ENCODE peak calls at places on chromosome 20, in eight cellular contexts. K is astrocyte of the spinal cord, A is K562, V is right atrium auricular region, Y is A549, D is cardiac fibroblast, I is mesothelial cell of epicardium, O is PC-3. Z is an unnamed sample.

GRCh38 chr20:32004963-32005362 is 5.3 kb upstream of the CCM2L start:
- DNase-seq in O (peak), Y (no peak), I (no peak), V (no peak), D (peak), K (no peak), A (peak), Z (no peak)

GRCh38 chr20:11776687-11777086 is 141.0 kb upstream of the BTBD3 start:
- DNase-seq in K (no peak), A (no peak), O (no peak), Y (no peak), V (no peak), I (no peak), D (peak), Z (no peak)

GRCh38 chr20:63533871-63534393 is 3.2 kb downstream of the PTK6 start:
- DNase-seq in K (no peak), Y (no peak), V (no peak), A (no peak), O (no peak), D (no peak), I (peak), Z (no peak)

GRCh38 chr20:6509375-6509774 is 258.1 kb upstream of the BMP2 start:
- DNase-seq in D (no peak), K (no peak), A (no peak), O (no peak), V (no peak), I (no peak), Y (no peak), Z (no peak)

GRCh38 chr20:366042-366718 is 14.4 kb upstream of the TRIB3 start:
- DNase-seq in V (no peak), A (no peak), D (no peak), I (no peak), O (peak), Y (no peak), K (no peak), Z (no peak)

GRCh38 chr20:36311141-36311853 is 5.2 kb downstream of the DLGAP4 start:
- DNase-seq in V (no peak), D (peak), Y (no peak), A (no peak), O (no peak), K (no peak), I (no peak), Z (no peak)

GRCh38 chr20:14919473-14920157 is 582.2 kb upstream of the FLRT3 start:
- DNase-seq in Y (no peak), V (no peak), K (no peak), I (no peak), A (no peak), D (no peak), O (peak), Z (peak)

GRCh38 chr20:26209171-26209941 is 512.7 kb upstream of the ZNF337 start:
- DNase-seq in O (no peak), I (peak), K (no peak), D (peak), Y (no peak), V (no peak), A (no peak), Z (no peak)

GRCh38 chr20:37270586-37271420 is 9.2 kb upstream of the GHRH start:
- DNase-seq in K (peak), O (no peak), V (no peak), Y (no peak), A (no peak), D (peak), I (no peak), Z (no peak)

GRCh38 chr20:31860431-31861345 is 9.6 kb downstream of the DUSP15 start:
- DNase-seq in Y (no peak), I (no peak), D (peak), A (peak), K (no peak), V (no peak), O (peak), Z (no peak)

GRCh38 chr20:840858-841567 is 7.5 kb downstream of the FAM110A start:
- DNase-seq in D (no peak), I (no peak), V (no peak), O (peak), Y (peak), K (no peak), A (no peak), Z (peak)

GRCh38 chr20:59207742-59208357 is 44.2 kb downstream of the ZNF831 start:
- DNase-seq in Y (peak), A (peak), I (no peak), D (peak), K (no peak), O (peak), V (peak), Z (no peak)

GRCh38 chr20:53773792-53774371 is 180.2 kb upstream of the ZNF217 start:
- DNase-seq in Y (peak), V (no peak), I (no peak), A (no peak), O (peak), D (peak), K (peak), Z (no peak)

GRCh38 chr20:23244207-23244915 is 106.2 kb upstream of the NXT1 start:
- DNase-seq in Y (no peak), O (no peak), D (peak), A (no peak), V (peak), I (no peak), K (no peak), Z (no peak)

GRCh38 chr20:3843490-3843889 is 3.1 kb upstream of the MAVS start:
- DNase-seq in Y (peak), D (peak), V (no peak), A (peak), I (no peak), O (peak), K (peak), Z (no peak)

GRCh38 chr20:47821481-47822100 is 36.3 kb upstream of the SULF2 start:
- DNase-seq in I (no peak), D (peak), A (no peak), O (peak), Y (peak), K (no peak), V (no peak), Z (no peak)
- TF ChIP-seq CTCF in I (no peak), D (no peak), A (no peak), O (no peak), Y (no peak), K (no peak), V (no peak), Z (no peak)

GRCh38 chr20:62388839-62389600 is 2.1 kb downstream of the RPS21 start:
- DNase-seq in V (no peak), K (no peak), A (no peak), I (no peak), O (no peak), D (no peak), Y (no peak), Z (no peak)
- TF ChIP-seq CTCF in V (no peak), K (no peak), A (no peak), I (no peak), O (peak), D (no peak), Y (no peak), Z (peak)

GRCh38 chr20:38435555-38435939 is 419 bp upstream of the SNHG17 start:
- DNase-seq in I (no peak), A (no peak), Y (no peak), V (no peak), D (peak), O (peak), K (peak), Z (no peak)
- TF ChIP-seq CTCF in I (no peak), A (no peak), Y (no peak), V (no peak), D (no peak), O (no peak), K (no peak), Z (no peak)

GRCh38 chr20:24503352-24503931 is 34.0 kb downstream of the SYNDIG1 start:
- DNase-seq in O (no peak), D (peak), A (no peak), K (peak), Y (no peak), V (peak), I (no peak), Z (no peak)
- TF ChIP-seq CTCF in O (no peak), D (peak), A (no peak), K (no peak), Y (no peak), V (no peak), I (no peak), Z (no peak)

DNA sequence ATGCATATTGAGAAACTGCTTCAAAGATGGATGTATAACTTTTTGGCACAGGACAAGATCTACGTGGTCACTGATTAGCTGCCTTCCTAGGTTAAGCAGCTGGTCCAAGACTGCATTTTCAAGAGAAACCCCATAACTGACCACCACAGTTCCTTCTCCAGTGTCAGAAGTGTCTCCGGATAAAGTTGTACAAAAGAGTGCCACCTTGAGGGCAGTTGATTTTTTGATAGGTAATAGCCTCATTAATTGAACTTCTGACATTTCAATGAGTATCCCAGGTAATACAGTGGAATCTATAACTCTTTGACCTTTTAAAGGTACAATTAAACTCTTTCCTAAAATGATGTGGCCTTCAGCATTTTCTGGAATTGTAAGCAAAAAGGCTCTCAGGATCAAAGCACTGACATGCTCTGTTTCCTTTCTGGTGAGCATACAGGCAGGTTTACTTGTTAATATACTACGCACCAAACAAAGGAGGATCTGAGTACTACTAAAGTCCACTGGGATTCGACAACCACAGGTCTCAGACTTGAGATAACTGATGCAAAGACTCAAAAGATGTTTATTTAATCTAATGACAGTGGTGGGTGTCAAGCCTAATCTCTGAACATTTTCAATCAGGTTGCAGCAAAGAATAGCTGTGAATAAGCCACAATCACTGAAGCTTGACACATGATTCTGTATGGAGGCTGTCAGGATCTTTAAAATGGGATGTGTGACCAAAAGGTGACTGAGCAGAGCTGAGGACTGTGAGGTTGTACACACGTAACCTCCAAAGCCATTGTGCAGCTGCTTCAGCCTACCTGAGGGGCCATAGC is 21.2 kb downstream of the MKKS start:
- DNase-seq in A (no peak), Y (peak), O (peak), D (peak), K (peak), V (no peak), I (no peak), Z (no peak)
- TF ChIP-seq CTCF in A (no peak), Y (peak), O (peak), D (peak), K (peak), V (no peak), I (no peak), Z (peak)

GRCh38 chr20:43653966-43654365 is 12.9 kb upstream of the MYBL2 start:
- DNase-seq in Y (no peak), I (no peak), D (no peak), V (no peak), A (no peak), K (no peak), O (no peak), Z (no peak)

GRCh38 chr20:43658723-43659419 is 8.0 kb upstream of the MYBL2 start:
- DNase-seq in I (no peak), O (peak), D (no peak), A (no peak), K (no peak), V (no peak), Y (no peak), Z (no peak)

GRCh38 chr20:43655937-43656336 is 11.0 kb upstream of the MYBL2 start:
- DNase-seq in I (no peak), Y (no peak), V (no peak), D (no peak), A (no peak), K (no peak), O (no peak), Z (no peak)

GRCh38 chr20:43662943-43663655 is 3.8 kb upstream of the MYBL2 start:
- DNase-seq in D (peak), V (no peak), O (peak), A (no peak), K (no peak), Y (no peak), I (no peak), Z (no peak)

DNA sequence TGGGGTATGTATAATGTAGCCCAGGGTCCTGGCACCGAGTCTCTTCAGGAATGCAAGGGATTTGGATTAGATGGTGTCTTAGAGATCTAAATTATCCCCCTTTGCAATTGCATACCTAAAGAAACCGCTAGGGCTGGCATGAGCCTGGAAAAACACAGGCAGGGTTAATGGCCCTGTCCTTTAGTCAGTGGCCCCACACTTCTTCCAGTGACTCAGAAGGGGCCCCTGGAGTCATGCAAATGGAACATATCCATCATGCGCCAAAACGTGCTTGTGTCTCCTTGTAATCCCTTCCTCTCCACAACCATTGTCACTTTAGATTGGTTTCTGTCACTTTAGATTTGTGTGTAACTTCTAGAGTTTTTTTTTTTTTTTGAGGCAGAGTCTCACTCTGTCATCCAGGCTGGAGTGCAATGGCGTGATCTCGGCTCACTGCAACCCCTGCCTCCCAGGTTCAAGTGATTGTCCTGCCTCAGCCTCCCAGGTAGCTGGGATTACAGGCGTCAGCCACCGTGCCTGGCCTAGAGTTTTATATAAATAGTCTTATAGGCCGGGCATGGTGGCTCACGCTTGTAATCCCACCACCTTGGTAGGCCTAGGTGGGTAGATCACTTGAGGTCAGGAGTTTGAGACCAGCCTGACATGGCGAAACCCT is 8.7 kb upstream of the MYBL2 start:
- DNase-seq in K (peak), V (no peak), O (peak), Y (peak), A (no peak), D (peak), I (no peak), Z (no peak)
- TF ChIP-seq CTCF in K (peak), V (no peak), O (no peak), Y (no peak), A (peak), D (no peak), I (no peak), Z (no peak)

GRCh38 chr20:33668791-33669155 is 2.0 kb downstream of the ACTL10 start:
- DNase-seq in D (no peak), O (no peak), I (no peak), Y (no peak), V (no peak), A (no peak), K (no peak), Z (no peak)

GRCh38 chr20:33668087-33668790 is 1.5 kb downstream of the ACTL10 start:
- DNase-seq in I (no peak), O (no peak), Y (peak), V (no peak), D (no peak), A (peak), K (peak), Z (peak)

GRCh38 chr20:33666293-33667244 is at the start of gene ACTL10:
- DNase-seq in K (peak), V (peak), A (peak), I (peak), Y (no peak), O (peak), D (peak), Z (peak)

GRCh38 chr20:33669224-33669623 is 2.5 kb downstream of the ACTL10 start:
- DNase-seq in O (no peak), D (no peak), K (no peak), Y (no peak), A (no peak), V (no peak), I (no peak), Z (no peak)

GRCh38 chr20:33667245-33668086 is 723 bp downstream of the ACTL10 start:
- DNase-seq in D (peak), V (peak), I (no peak), Y (no peak), A (peak), O (peak), K (no peak), Z (no peak)
- TF ChIP-seq CTCF in D (no peak), V (no peak), I (peak), Y (peak), A (no peak), O (no peak), K (no peak), Z (peak)